ENCODE peak calls at places on chromosomes 11 and 22, in four cellular contexts. X is AG04450, L is neural crest cell, D is RWPE1. G is an unnamed sample.

GRCh38 chr11:97269527-97269926 is 879.7 kb downstream of the JRKL start:
- DNase-seq in D (peak), X (no peak), L (no peak), G (no peak)

GRCh38 chr11:59556883-59557205 is 45.5 kb downstream of the OR4D9 start:
- DNase-seq in D (no peak), L (no peak), X (no peak), G (no peak)

GRCh38 chr22:19429950-19430889 is 1.3 kb downstream of the HIRA start:
- DNase-seq in L (no peak), D (peak), X (no peak), G (no peak)

GRCh38 chr11:112297248-112297866 is 36.7 kb upstream of the PLET1 start:
- DNase-seq in D (no peak), X (no peak), L (no peak), G (no peak)

GRCh38 chr11:95371147-95371546 is 140.1 kb upstream of the SESN3 start:
- DNase-seq in L (no peak), D (no peak), X (no peak), G (no peak)

GRCh38 chr11:69912161-69912910 is 93.1 kb upstream of the FGF3 start:
- DNase-seq in L (no peak), D (no peak), X (no peak), G (no peak)

GRCh38 chr11:90219438-90219837 is 3.4 kb downstream of the CHORDC1 start:
- DNase-seq in D (no peak), X (no peak), L (no peak), G (no peak)

GRCh38 chr11:15720460-15720859 is 605.7 kb downstream of the INSC start:
- DNase-seq in D (no peak), L (no peak), X (no peak), G (no peak)

GRCh38 chr11:11020747-11021149 is 162.9 kb upstream of the ZBED5 start:
- DNase-seq in L (no peak), X (no peak), D (no peak), G (no peak)

GRCh38 chr22:33025675-33026074 is 32.5 kb downstream of the SYN3 start:
- DNase-seq in L (no peak), X (no peak), D (no peak), G (no peak)

GRCh38 chr22:30665786-30666185 is 1.9 kb downstream of the DUSP18 start:
- DNase-seq in X (no peak), L (no peak), D (no peak), G (no peak)

GRCh38 chr11:1728281-1728680 is 22.1 kb downstream of the IFITM10 start:
- DNase-seq in D (no peak), X (no peak), L (no peak), G (no peak)

GRCh38 chr11:86753376-86753775 is 47.0 kb upstream of the PRSS23 start:
- DNase-seq in L (no peak), X (no peak), D (no peak), G (no peak)

GRCh38 chr11:11241284-11241683 is 111.8 kb downstream of the CSNK2A3 start:
- DNase-seq in X (no peak), L (no peak), D (no peak), G (no peak)

GRCh38 chr11:120608760-120609211 is 97.2 kb downstream of the GRIK4 start:
- DNase-seq in D (no peak), X (no peak), L (no peak), G (no peak)

GRCh38 chr22:41621099-41621910 is at the start of gene XRCC6:
- DNase-seq in L (peak), D (peak), X (peak), G (peak)

GRCh38 chr11:19512621-19513020 is 200.0 kb upstream of the NAV2 start:
- DNase-seq in X (no peak), D (no peak), L (no peak), G (no peak)

GRCh38 chr11:130671801-130672700 is 223.6 kb downstream of the ADAMTS15 start:
- DNase-seq in L (peak), D (no peak), X (peak), G (no peak)

GRCh38 chr11:19258651-19259230 is 18.0 kb upstream of the E2F8 start:
- DNase-seq in D (no peak), L (no peak), X (no peak), G (no peak)

GRCh38 chr11:7656704-7657103 is 16.6 kb downstream of the CYB5R2 start:
- DNase-seq in X (no peak), D (no peak), L (no peak), G (no peak)

GRCh38 chr11:8250981-8251620 is 12.6 kb downstream of the LMO1 start:
- DNase-seq in L (no peak), D (no peak), X (no peak), G (peak)

GRCh38 chr22:19873138-19873959 is 18.7 kb upstream of the GNB1L start:
- DNase-seq in L (no peak), D (no peak), X (no peak), G (no peak)

GRCh38 chr11:35035894-35036408 is 103.0 kb upstream of the CD44 start:
- DNase-seq in D (peak), X (peak), L (no peak), G (no peak)

GRCh38 chr22:42369250-42370041 is 62.8 kb downstream of the NFAM1 start:
- DNase-seq in L (peak), X (peak), D (peak), G (peak)

GRCh38 chr11:962743-963142 is 37.1 kb downstream of the AP2A2 start:
- DNase-seq in D (no peak), X (no peak), L (no peak), G (no peak)

GRCh38 chr11:94519478-94520084 is 7.3 kb downstream of the C11orf97 start:
- DNase-seq in D (peak), L (no peak), X (no peak), G (no peak)

GRCh38 chr22:36573815-36574350 is 44.9 kb upstream of the EIF3D start:
- DNase-seq in X (no peak), L (no peak), D (no peak), G (no peak)

GRCh38 chr22:36571991-36572390 is 43.0 kb upstream of the EIF3D start:
- DNase-seq in L (no peak), X (no peak), D (no peak), G (no peak)

GRCh38 chr22:36566720-36567119 is 37.8 kb upstream of the EIF3D start:
- DNase-seq in L (no peak), D (no peak), X (no peak), G (no peak)

GRCh38 chr22:36568846-36569245 is 39.9 kb upstream of the EIF3D start:
- DNase-seq in L (no peak), X (no peak), D (no peak), G (no peak)

DNA sequence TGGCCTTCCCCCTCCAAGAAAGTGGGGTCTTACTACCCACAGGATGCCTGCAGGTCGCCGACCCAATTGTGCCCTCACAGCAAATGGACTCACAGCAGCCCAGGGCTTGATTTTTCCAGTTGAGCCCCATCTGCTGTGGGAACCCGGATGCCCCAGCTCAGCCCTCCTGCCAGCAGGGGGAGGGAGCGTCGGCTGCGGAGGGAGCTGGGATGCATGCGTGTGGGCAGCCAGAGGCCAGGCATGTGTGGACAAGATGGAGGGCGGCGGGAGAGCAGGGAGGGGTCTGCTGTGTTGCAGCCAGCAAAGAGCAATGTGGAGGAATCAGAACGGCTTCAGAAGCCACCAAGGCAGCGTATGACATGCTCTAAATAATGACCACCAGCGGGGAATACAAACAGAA is 41.0 kb upstream of the EIF3D start:
- DNase-seq in D (no peak), L (peak), X (no peak), G (no peak)
- TF ChIP-seq CTCF in D (no peak), L (peak), X (peak), G (no peak)

DNA sequence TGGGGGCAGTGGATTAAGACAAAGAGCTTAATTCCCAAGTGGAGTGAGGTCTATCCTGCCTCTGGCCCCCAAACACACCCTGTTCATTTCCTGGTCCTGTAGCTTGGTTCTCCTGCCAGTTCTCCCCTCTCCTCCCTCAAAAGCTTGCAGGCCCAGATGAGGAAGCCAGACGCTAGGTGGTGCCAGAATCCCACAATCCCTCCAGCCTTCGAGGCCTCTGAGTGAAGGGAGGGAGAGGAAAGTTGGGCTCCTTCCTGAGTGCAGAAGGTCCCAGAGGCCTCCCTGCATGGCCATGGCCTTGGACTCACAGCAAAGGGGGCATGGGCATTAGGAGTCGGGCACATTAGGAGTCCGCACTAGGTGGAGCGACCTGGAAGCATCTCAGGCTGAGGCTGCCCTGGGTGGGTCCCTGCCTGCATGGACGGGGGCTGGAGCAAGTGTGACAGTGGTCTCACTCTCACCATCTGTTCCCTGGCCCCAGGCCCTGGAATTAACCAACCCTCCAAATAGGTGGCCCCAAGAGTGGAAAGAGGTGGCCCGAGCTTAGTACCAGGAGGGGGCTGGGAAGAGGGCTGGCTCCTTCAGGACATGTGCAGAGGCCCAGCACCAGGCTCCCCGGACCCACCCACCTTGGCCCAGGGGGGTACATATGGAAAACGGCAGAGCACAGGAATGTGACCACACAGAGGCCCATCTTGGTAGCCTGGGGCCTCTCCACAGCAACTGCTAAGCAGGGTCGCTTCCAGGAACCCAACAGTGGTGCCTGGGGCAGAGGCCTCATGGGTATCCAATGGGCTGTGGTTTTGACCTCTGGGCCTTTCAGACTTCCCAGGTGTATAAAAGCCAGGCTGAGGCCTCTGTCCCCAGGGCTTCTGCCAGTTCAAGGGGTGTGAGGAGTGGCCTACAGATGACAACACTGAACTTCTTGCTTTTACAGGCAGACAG is 5.2 kb downstream of the FXYD2 start:
- DNase-seq in L (peak), D (no peak), X (peak), G (no peak)
- TF ChIP-seq CTCF in L (peak), D (no peak), X (peak), G (no peak)

GRCh38 chr11:63913866-63914830 is 2.8 kb downstream of the RCOR2 start:
- DNase-seq in L (no peak), D (no peak), X (no peak), G (no peak)

GRCh38 chr11:63911876-63912275 is 5.1 kb downstream of the RCOR2 start:
- DNase-seq in L (no peak), D (no peak), X (no peak), G (no peak)

GRCh38 chr11:63910605-63911195 is 6.3 kb downstream of the RCOR2 start:
- DNase-seq in D (no peak), L (no peak), X (no peak), G (no peak)

GRCh38 chr11:63911440-63911839 is 5.5 kb downstream of the RCOR2 start:
- DNase-seq in D (no peak), X (no peak), L (peak), G (no peak)

GRCh38 chr11:63912678-63913077 is 4.3 kb downstream of the RCOR2 start:
- DNase-seq in D (no peak), X (no peak), L (no peak), G (no peak)
- TF ChIP-seq CTCF in D (no peak), X (no peak), L (no peak), G (no peak)

DNA sequence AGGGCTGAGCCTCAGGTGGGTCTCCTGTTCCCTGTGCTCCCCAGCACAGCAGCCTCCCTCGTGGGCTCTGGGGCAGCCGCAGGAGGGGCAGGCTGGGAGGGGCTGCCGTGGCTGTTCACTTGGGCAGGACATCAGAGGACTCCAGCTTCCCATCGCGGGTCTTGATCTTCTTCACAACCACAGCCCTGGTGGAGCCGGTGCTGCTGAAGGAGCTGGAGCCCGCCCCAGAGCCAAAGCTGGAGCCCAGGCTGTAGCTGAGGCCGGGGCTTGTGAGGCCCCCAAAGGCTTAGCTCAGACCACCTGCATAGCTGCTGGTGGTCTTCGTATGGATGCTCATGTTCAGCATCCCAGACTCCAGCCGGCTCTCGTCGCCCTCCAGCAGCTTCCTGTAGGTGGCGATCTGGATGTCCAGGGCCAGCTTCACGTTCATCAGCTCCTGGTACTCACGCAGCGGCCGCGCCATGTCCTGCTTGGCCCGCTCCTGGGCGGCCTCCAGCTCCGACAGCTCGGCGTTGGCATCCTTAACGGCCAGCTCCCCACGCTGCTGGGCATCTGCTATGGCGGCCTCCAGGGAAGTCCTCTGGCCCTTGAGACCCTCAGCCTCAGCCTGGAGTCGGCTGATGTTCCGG is 126.1 kb downstream of the NECTIN1 start:
- DNase-seq in L (no peak), D (no peak), X (no peak), G (no peak)
- TF ChIP-seq CTCF in L (no peak), D (no peak), X (no peak), G (no peak)

DNA sequence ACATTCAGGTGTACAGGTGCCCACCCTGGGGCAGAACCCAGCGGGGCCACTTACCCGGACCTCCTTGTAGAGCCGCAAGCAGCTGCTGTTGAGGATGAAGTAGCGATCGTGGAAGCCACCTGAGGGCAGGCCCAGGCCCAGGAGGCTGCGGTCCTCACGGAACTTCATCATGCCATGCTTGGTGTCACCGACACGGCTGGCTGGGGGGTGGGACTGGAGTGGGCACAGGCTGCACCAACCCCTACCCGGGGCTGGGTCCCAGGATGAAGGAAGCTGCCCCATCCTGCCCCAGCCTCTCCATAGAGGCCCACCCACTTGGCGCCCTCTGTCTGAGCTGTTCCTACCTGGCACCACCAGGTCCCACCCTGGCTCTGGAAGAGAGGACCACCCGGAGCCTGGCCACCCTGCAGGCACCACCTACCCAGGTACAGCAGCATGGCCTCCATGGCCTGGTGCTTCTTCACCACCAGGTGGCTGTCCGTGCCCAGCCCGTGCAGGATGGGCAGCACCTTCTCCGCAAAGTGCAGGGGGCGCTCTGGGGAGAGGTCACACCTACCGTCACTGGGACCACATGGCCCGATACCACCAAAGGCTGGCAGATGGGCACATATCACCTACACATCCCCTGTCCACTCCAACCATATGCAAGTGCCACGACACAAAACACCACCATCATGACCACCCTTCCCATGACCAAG is 19.2 kb upstream of the PDE2A start:
- DNase-seq in D (no peak), X (no peak), L (no peak), G (no peak)
- TF ChIP-seq CTCF in D (no peak), X (peak), L (peak), G (no peak)

DNA sequence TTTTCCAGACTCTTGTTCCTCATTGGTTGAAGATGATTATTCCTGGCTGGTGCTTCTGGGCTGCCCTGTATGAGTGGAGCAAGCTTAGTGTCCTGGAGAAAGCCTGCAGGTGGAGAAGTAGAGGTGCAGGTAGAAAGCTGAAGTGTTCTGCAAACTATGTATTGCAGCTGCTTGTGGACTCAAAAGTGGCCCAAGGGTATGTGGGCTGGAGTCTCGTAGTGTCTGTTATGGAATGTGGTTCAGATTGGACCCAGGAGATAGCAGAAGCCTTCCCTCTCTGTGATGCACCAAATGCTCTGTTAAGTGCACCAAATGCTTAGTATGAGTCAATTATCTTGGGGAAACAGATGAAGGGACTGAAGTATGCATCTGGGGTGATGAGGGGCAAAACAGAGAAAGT is 122.8 kb upstream of the CCDC90B start:
- DNase-seq in X (no peak), D (no peak), L (no peak), G (no peak)
- TF ChIP-seq CTCF in X (no peak), D (no peak), L (no peak), G (no peak)

GRCh38 chr11:117809236-117810055 is 12.4 kb upstream of the DSCAML1 start:
- DNase-seq in X (no peak), L (peak), D (peak), G (peak)
- TF ChIP-seq CTCF in X (peak), L (peak), D (no peak), G (no peak)

GRCh38 chr22:48576333-48577013 is 1251.2 kb downstream of the BRD1 start:
- DNase-seq in L (peak), D (no peak), X (no peak), G (no peak)
- TF ChIP-seq CTCF in L (peak), D (no peak), X (no peak), G (no peak)

G was measured in activated B cell treated with CpG ODN at 0.5 μM for 24 hours.